ENCODE peak calls at places on chromosomes 2 and 18, in seven cellular contexts. G, W, B, A, I, Y and D are unnamed samples.

GRCh38 chr2:236196366-236196765 is 28.2 kb upstream of the GBX2 start:
- DNase-seq in A (no peak), B (no peak), G (no peak), W (no peak), I (no peak), Y (no peak), D (no peak)

GRCh38 chr2:97858442-97858841 is 137.3 kb downstream of the TMEM131 start:
- DNase-seq in I (no peak), B (no peak), W (no peak), Y (no peak), G (no peak), A (peak), D (peak)

GRCh38 chr2:222672068-222672401 is 577 bp downstream of the MOGAT1 start:
- DNase-seq in W (no peak), A (no peak), Y (peak), I (no peak), B (no peak), G (no peak), D (no peak)

GRCh38 chr2:182717451-182718215 is 1.6 kb downstream of the DNAJC10 start:
- DNase-seq in I (no peak), Y (no peak), G (no peak), B (no peak), A (no peak), W (no peak), D (no peak)

GRCh38 chr2:88698027-88698413 is 6.5 kb downstream of the RPIA start:
- DNase-seq in I (no peak), G (no peak), Y (peak), B (peak), A (no peak), W (no peak), D (no peak)

GRCh38 chr2:101725515-101726192 is 28.1 kb downstream of the MAP4K4 start:
- DNase-seq in G (no peak), Y (no peak), W (no peak), B (no peak), A (peak), I (peak), D (no peak)

GRCh38 chr2:189580267-189580661 is 322 bp downstream of the SLC40A1 start:
- DNase-seq in A (peak), W (no peak), B (no peak), Y (peak), I (peak), G (no peak), D (no peak)

GRCh38 chr2:31979966-31980365 is 30.8 kb downstream of the MEMO1 start:
- DNase-seq in G (no peak), W (no peak), B (no peak), I (no peak), A (no peak), Y (no peak), D (no peak)

GRCh38 chr2:268323-268722 is 3.6 kb downstream of the ACP1 start:
- DNase-seq in A (no peak), B (no peak), W (no peak), G (no peak), Y (peak), I (no peak), D (no peak)

GRCh38 chr18:78774741-78775141 is 204.9 kb upstream of the SALL3 start:
- DNase-seq in W (no peak), Y (no peak), B (no peak), G (no peak), A (no peak), I (no peak), D (no peak)

GRCh38 chr18:7038330-7038846 is 79.2 kb downstream of the LAMA1 start:
- DNase-seq in I (peak), W (peak), B (peak), Y (peak), G (peak), A (peak), D (peak)

GRCh38 chr2:170122883-170123547 is 54.9 kb upstream of the MYO3B start:
- DNase-seq in A (no peak), G (no peak), I (no peak), Y (peak), B (peak), W (no peak), D (peak)

GRCh38 chr2:45826889-45827635 is 175.6 kb downstream of the PRKCE start:
- DNase-seq in Y (no peak), A (no peak), B (peak), I (no peak), W (no peak), G (no peak), D (peak)

GRCh38 chr18:55821219-55821618 is 233.2 kb upstream of the TCF4 start:
- DNase-seq in W (no peak), I (no peak), B (peak), G (no peak), A (no peak), Y (peak), D (peak)

GRCh38 chr2:146128216-146128615 is 1608.3 kb upstream of the ZEB2 start:
- DNase-seq in Y (no peak), A (no peak), W (no peak), B (no peak), I (no peak), G (no peak), D (no peak)

GRCh38 chr2:174635747-174636399 is 38.3 kb upstream of the WIPF1 start:
- DNase-seq in G (no peak), W (no peak), I (no peak), B (peak), Y (no peak), A (no peak), D (no peak)

GRCh38 chr18:36419188-36419912 is 121.8 kb downstream of the FHOD3 start:
- DNase-seq in I (no peak), W (no peak), A (no peak), Y (no peak), G (no peak), B (peak), D (no peak)

GRCh38 chr2:218284106-218284811 is 8.0 kb downstream of the TMBIM1 start:
- DNase-seq in I (no peak), W (no peak), A (no peak), B (peak), Y (peak), G (no peak), D (peak)

GRCh38 chr2:75327334-75327733 is 128.0 kb upstream of the TACR1 start:
- DNase-seq in G (no peak), I (no peak), W (no peak), A (peak), B (no peak), Y (peak), D (no peak)

GRCh38 chr2:234881413-234882241 is 70.2 kb upstream of the SH3BP4 start:
- DNase-seq in Y (peak), W (peak), I (peak), G (peak), B (peak), A (peak), D (peak)

GRCh38 chr18:60508108-60508507 is 135.5 kb upstream of the MC4R start:
- DNase-seq in W (no peak), G (no peak), I (no peak), A (no peak), Y (no peak), B (no peak), D (no peak)

GRCh38 chr18:60506190-60506589 is 133.6 kb upstream of the MC4R start:
- DNase-seq in A (no peak), G (no peak), W (no peak), I (no peak), Y (no peak), B (no peak), D (no peak)

GRCh38 chr18:60503166-60503565 is 130.6 kb upstream of the MC4R start:
- DNase-seq in A (no peak), Y (no peak), G (no peak), B (no peak), W (no peak), I (no peak), D (no peak)

GRCh38 chr18:60500960-60501359 is 128.4 kb upstream of the MC4R start:
- DNase-seq in G (no peak), B (no peak), Y (no peak), W (no peak), I (no peak), A (no peak), D (no peak)

GRCh38 chr18:60506682-60507081 is 134.1 kb upstream of the MC4R start:
- DNase-seq in A (no peak), Y (no peak), G (no peak), I (no peak), W (no peak), B (no peak), D (no peak)
- H4K8ac ChIP-seq in A (no peak), Y (no peak), G (no peak), I (no peak), W (no peak), B (no peak), D (no peak)

GRCh38 chr2:205370726-205371125 is 311.6 kb upstream of the NRP2 start:
- DNase-seq in A (no peak), G (no peak), W (no peak), I (no peak), Y (no peak), B (no peak), D (no peak)

GRCh38 chr2:205367536-205367935 is 314.8 kb upstream of the NRP2 start:
- DNase-seq in A (peak), Y (no peak), I (no peak), W (no peak), B (peak), G (no peak), D (peak)

GRCh38 chr2:205366336-205367060 is 315.8 kb upstream of the NRP2 start:
- DNase-seq in G (no peak), Y (peak), W (no peak), B (peak), I (no peak), A (peak), D (peak)

GRCh38 chr2:205372141-205372540 is 310.2 kb upstream of the NRP2 start:
- DNase-seq in I (no peak), W (no peak), A (no peak), B (peak), G (no peak), Y (no peak), D (peak)

GRCh38 chr2:205369813-205370212 is 312.5 kb upstream of the NRP2 start:
- DNase-seq in Y (no peak), B (no peak), W (no peak), I (no peak), G (no peak), A (no peak), D (no peak)
- H4K8ac ChIP-seq in Y (no peak), B (no peak), W (no peak), I (no peak), G (no peak), A (no peak), D (no peak)

DNA sequence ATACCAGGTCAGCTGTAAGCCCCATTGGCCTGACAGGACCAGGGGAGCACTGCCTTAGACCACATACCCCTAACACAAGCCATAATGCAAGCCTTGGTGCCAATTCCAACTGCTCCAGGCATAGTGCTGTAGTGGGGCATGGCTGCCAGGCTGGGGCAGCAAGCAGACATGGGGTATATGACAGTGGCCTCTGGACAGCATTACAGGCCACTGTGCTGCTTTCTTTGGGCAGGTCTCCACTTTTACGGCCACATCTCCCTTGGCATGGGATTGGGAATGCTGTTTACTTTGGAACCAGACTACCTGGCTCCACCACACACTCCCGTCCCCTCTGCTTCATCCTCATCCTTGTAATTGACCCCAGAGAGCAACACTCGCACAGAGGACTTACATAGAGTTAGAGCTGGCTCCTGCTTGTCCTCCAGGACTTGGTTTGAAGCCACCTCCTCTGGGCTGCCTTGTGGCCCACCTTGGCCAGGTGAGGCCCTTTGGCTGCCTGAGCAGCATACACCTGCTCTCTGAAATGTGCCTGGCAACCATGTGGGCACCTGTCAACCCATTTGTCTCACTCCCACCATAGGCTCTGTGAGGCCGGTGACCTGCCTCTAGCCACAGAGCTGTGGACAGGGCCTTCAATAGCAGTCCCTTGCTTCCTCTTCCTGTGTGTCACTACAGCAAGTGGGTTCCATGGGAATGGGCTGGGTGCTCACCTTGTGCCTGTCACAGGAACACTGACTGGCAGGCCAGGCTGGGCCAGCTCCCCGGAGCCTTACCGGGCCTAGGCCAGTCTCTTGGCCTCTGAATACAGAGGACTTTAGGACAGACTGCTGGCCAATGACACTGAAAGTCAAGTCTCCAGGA is 262.6 kb upstream of the HS6ST1 start:
- DNase-seq in Y (no peak), I (no peak), A (no peak), G (no peak), B (no peak), W (no peak), D (no peak)
- H4K8ac ChIP-seq in Y (no peak), I (no peak), A (no peak), G (no peak), B (no peak), W (no peak), D (no peak)

DNA sequence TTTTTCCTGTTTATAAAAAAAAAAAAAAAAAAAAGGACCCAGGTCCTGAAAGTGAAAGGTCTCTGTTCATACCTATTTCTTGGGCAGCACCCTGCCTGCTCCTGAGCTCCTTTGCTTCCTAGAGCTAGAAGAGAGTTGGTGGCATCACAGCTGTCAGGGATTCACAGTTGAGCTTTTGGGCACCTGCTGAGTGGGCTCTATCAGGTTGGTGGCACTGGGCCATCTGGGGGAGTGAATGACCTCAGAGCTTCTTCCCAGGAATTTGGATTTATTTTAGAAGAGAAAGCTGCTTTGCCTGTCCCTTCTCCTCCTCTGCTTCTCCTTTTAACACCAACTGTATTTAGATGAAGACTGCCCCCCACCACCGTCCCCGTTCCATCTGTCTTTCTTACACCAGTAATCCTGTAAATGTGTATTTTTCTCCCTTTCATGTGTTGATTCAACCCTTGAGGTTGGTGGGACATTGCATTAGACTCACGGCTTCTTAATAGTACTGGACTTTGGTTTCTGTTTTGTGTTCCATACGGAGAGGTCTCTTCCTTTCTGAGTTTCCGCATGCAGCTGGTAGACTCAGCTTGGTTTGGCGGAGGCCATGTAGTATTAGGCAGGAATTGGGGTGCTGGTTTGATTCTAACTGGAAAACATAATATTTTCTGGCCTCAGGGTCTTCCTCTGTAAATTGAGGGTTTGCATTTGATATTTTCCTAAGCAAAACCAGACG is 7.6 kb upstream of the MGAT5 start:
- DNase-seq in Y (no peak), W (no peak), I (no peak), A (no peak), B (no peak), G (no peak), D (no peak)
- H4K8ac ChIP-seq in Y (no peak), W (no peak), I (no peak), A (no peak), B (no peak), G (no peak), D (no peak)

GRCh38 chr2:140947236-140947635 is 1183.6 kb downstream of the LRP1B start:
- DNase-seq in G (no peak), I (no peak), Y (no peak), B (no peak), A (no peak), W (no peak), D (no peak)

GRCh38 chr2:140942284-140942683 is 1188.5 kb downstream of the LRP1B start:
- DNase-seq in B (no peak), W (no peak), G (no peak), I (no peak), A (no peak), Y (no peak), D (no peak)

GRCh38 chr2:140943867-140944266 is 1186.9 kb downstream of the LRP1B start:
- DNase-seq in G (no peak), B (no peak), A (no peak), I (no peak), W (no peak), Y (no peak), D (no peak)
- H4K8ac ChIP-seq in G (no peak), B (no peak), A (no peak), I (no peak), W (no peak), Y (no peak), D (no peak)

DNA sequence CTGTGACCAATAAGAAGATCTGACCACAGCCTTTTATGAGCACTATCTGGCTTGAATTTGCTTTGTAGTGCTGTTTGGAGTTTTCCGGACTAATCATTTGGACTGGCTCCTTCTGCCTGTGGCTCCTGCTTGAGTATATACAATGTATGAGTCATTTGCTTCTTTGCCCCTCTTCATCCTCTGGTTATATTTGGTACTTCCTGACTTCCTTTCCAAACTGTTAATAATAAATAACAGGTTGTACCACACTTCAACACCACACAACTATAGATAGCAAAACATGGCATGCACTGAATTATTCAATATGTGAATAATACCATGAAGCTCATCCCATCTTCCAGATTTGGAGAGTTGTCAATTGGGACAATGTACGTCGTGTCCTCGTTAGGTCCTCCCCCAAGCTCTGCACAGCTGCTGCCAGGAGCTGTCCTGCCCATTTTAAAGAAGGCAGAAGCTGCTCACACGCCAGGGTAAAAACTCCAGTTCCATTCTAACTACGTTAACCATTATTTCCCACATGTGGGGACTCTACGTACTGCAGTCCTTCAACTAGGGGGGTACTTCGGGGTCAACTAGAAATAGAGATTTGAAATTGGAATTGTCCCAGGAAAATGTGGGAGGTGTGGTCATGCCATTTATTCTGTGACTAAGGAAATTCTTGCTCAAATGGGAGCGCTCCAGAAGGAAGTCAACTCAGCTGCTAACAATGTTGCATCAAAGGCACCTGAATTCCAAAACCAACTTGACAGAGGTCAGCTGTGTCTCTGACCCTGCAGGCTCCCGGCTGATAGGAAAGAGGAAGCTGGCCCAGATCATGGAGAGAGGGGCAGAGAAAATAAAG is 38.1 kb downstream of the ST8SIA5 start:
- DNase-seq in B (peak), A (peak), Y (peak), G (no peak), W (no peak), I (no peak), D (peak)
- H4K8ac ChIP-seq in B (peak), A (no peak), Y (no peak), G (no peak), W (no peak), I (no peak), D (peak)

GRCh38 chr2:57022496-57022895 is 838.7 kb downstream of the CCDC85A start:
- DNase-seq in A (peak), W (no peak), I (peak), B (no peak), G (no peak), Y (no peak), D (peak)
- H4K8ac ChIP-seq in A (no peak), W (no peak), I (no peak), B (no peak), G (no peak), Y (no peak), D (no peak)

GRCh38 chr18:70400473-70400872 is 111.6 kb downstream of the SOCS6 start:
- DNase-seq in W (no peak), A (no peak), Y (no peak), B (no peak), I (no peak), G (no peak), D (no peak)
- H4K8ac ChIP-seq in W (no peak), A (no peak), Y (no peak), B (no peak), I (no peak), G (no peak), D (no peak)

DNA sequence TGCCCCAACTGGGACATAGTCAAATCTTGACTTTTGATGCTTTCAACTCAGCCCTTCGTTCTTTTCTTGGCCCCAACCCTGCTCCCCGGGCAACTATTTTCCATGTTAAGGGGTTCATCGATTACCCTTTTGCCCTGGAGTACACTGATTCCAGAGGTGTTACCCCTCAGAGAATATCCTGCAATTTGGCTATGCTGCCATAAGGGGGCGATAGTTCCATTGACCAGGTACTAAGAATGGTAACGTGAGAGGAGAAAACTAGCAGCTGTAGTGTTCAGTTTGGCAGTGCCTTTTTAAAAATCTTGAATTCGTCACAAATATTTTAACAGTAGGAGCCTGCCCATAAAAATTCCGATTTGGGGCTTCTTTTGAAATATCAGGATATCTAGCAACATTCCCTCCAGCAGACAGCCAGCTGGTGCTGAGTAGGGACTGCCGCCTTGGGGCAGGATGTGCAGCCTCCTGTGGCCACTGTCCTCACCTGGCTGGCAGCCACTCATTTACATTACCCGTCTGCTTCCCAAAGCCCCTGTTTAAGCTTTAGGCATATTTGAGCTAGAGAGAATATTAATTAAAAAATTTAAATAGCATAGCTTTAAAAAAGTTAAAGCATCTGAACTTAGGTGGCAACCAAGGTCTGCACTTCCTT is 146.3 kb upstream of the SKOR2 start:
- DNase-seq in W (no peak), A (peak), G (no peak), B (no peak), Y (peak), I (peak), D (no peak)
- H4K8ac ChIP-seq in W (no peak), A (no peak), G (no peak), B (no peak), Y (no peak), I (no peak), D (no peak)